ENCODE peak calls at places on chromosomes 11 and 22, in ten cellular contexts. N, V, O, K, S, U, L, Y, T and C are unnamed samples.

GRCh38 chr11:105935791-105936190 is 86.2 kb downstream of the MSANTD4 start:
- DNase-seq in N (no peak), V (no peak), O (no peak), K (no peak), S (no peak), U (peak; percentile 77), L (no peak), Y (no peak), T (peak; percentile 8), C (no peak)

GRCh38 chr22:47098554-47098953 is 336.1 kb downstream of the TBC1D22A start:
- DNase-seq in N (no peak), V (no peak), O (no peak), K (no peak), S (no peak), U (no peak), L (no peak), Y (no peak), T (no peak), C (no peak)

GRCh38 chr11:115084191-115084590 is 405.9 kb downstream of the NXPE2 start:
- DNase-seq in N (no peak), V (no peak), O (no peak), K (no peak), S (no peak), U (no peak), L (no peak), Y (no peak), T (no peak), C (no peak)

GRCh38 chr11:23990346-23990745 is 506.5 kb upstream of the LUZP2 start:
- DNase-seq in N (no peak), V (no peak), O (no peak), K (no peak), S (no peak), U (no peak), L (peak; percentile 30), Y (no peak), T (no peak), C (no peak)

GRCh38 chr11:76789443-76789719 is 6.2 kb downstream of the TSKU start:
- DNase-seq in N (no peak), V (no peak), O (no peak), K (no peak), S (no peak), U (no peak), L (no peak), Y (no peak), T (no peak), C (no peak)

GRCh38 chr11:64120951-64121569 is 44.9 kb downstream of the MACROD1 start:
- DNase-seq in N (no peak), V (no peak), O (no peak), K (no peak), S (no peak), U (no peak), L (peak; percentile 29), Y (no peak), T (no peak), C (no peak)

GRCh38 chr11:96237759-96238158 is 105.2 kb downstream of the MAML2 start:
- DNase-seq in N (no peak), V (no peak), O (no peak), K (no peak), S (no peak), U (no peak), L (no peak), Y (no peak), T (no peak), C (no peak)

GRCh38 chr11:69943066-69943465 is 123.8 kb upstream of the FGF3 start:
- DNase-seq in N (no peak), V (no peak), O (no peak), K (no peak), S (no peak), U (no peak), L (no peak), Y (no peak), T (no peak), C (no peak)

GRCh38 chr22:49440931-49441330 is 386.7 kb downstream of the BRD1 start:
- DNase-seq in N (no peak), V (no peak), O (no peak), K (no peak), S (no peak), U (no peak), L (no peak), Y (no peak), T (no peak), C (no peak)

GRCh38 chr11:33461726-33462125 is 204.5 kb downstream of the HIPK3 start:
- DNase-seq in N (no peak), V (no peak), O (no peak), K (no peak), S (no peak), U (no peak), L (no peak), Y (no peak), T (no peak), C (no peak)

GRCh38 chr22:46763051-46763705 is 728 bp downstream of the TBC1D22A start:
- DNase-seq in N (peak; percentile 23), V (peak; percentile 88), O (no peak), K (no peak), S (no peak), U (no peak), L (peak; percentile 8), Y (peak; percentile 42), T (peak; percentile 38), C (peak; percentile 85)

GRCh38 chr11:22340803-22341581 is 2.8 kb downstream of the SLC17A6 start:
- DNase-seq in N (no peak), V (no peak), O (no peak), K (no peak), S (peak; percentile 73), U (no peak), L (no peak), Y (no peak), T (no peak), C (no peak)

GRCh38 chr22:19929586-19930302 is 11.8 kb upstream of the COMT start:
- DNase-seq in N (no peak), V (no peak), O (no peak), K (no peak), S (no peak), U (no peak), L (no peak), Y (no peak), T (peak; percentile 93), C (no peak)

GRCh38 chr11:78560826-78561484 is 13.7 kb downstream of the NARS2 start:
- DNase-seq in N (no peak), V (no peak), O (no peak), K (no peak), S (no peak), U (no peak), L (peak; percentile 43), Y (no peak), T (no peak), C (no peak)

GRCh38 chr22:50191041-50191740 is 5.5 kb downstream of the TRABD start:
- DNase-seq in N (peak; percentile 67), V (peak; percentile 64), O (no peak), K (peak; percentile 52), S (no peak), U (no peak), L (no peak), Y (peak; percentile 91), T (no peak), C (peak; percentile 86)

GRCh38 chr11:1864831-1865665 is 12.2 kb downstream of the LSP1 start:
- DNase-seq in N (no peak), V (no peak), O (no peak), K (no peak), S (no peak), U (peak; percentile 35), L (no peak), Y (no peak), T (no peak), C (no peak)

GRCh38 chr11:102791271-102792036 is 6.5 kb downstream of the MMP1 start:
- DNase-seq in N (no peak), V (no peak), O (no peak), K (no peak), S (no peak), U (no peak), L (no peak), Y (no peak), T (no peak), C (no peak)

GRCh38 chr11:118623291-118623655 is 15.9 kb downstream of the PHLDB1 start:
- DNase-seq in N (no peak), V (no peak), O (no peak), K (no peak), S (no peak), U (peak; percentile 72), L (no peak), Y (no peak), T (no peak), C (no peak)

GRCh38 chr11:71120346-71120963 is 131.9 kb downstream of the SHANK2 start:
- DNase-seq in N (no peak), V (no peak), O (no peak), K (no peak), S (peak; percentile 87), U (no peak), L (peak; percentile 6), Y (no peak), T (no peak), C (no peak)

GRCh38 chr22:44462246-44463015 is 35.6 kb downstream of the RTL6 start:
- DNase-seq in N (no peak), V (no peak), O (no peak), K (no peak), S (no peak), U (no peak), L (no peak), Y (no peak), T (no peak), C (no peak)

GRCh38 chr11:130213143-130213978 is 53.8 kb downstream of the ST14 start:
- DNase-seq in N (peak; percentile 58), V (peak; percentile 84), O (peak; percentile 54), K (peak; percentile 70), S (peak; percentile 82), U (peak; percentile 30), L (peak; percentile 9), Y (peak; percentile 45), T (peak; percentile 50), C (peak; percentile 86)

GRCh38 chr11:128956401-128957203 is 13.9 kb upstream of the TP53AIP1 start:
- DNase-seq in N (no peak), V (peak; percentile 42), O (no peak), K (no peak), S (no peak), U (peak; percentile 74), L (peak; percentile 82), Y (no peak), T (peak; percentile 16), C (peak; percentile 58)

GRCh38 chr11:61611309-61611708 is 30.4 kb upstream of the SYT7 start:
- DNase-seq in N (no peak), V (no peak), O (no peak), K (no peak), S (no peak), U (no peak), L (no peak), Y (no peak), T (no peak), C (no peak)

GRCh38 chr22:33035276-33035863 is 22.8 kb downstream of the SYN3 start:
- DNase-seq in N (no peak), V (no peak), O (no peak), K (no peak), S (peak; percentile 23), U (no peak), L (no peak), Y (no peak), T (no peak), C (no peak)

GRCh38 chr11:4683020-4683419 is 14.6 kb downstream of the OR51E2 start:
- DNase-seq in N (no peak), V (no peak), O (no peak), K (no peak), S (no peak), U (no peak), L (no peak), Y (no peak), T (no peak), C (no peak)

GRCh38 chr11:123054301-123055065 is 7.5 kb downstream of the HSPA8 start:
- DNase-seq in N (no peak), V (peak; percentile 63), O (no peak), K (no peak), S (peak; percentile 42), U (peak; percentile 69), L (peak; percentile 78), Y (peak; percentile 60), T (peak; percentile 75), C (peak; percentile 63)

GRCh38 chr11:132683602-132684001 is 848.7 kb downstream of the OPCML start:
- DNase-seq in N (no peak), V (no peak), O (no peak), K (no peak), S (no peak), U (no peak), L (no peak), Y (no peak), T (no peak), C (no peak)

GRCh38 chr11:32379714-32380113 is 55.6 kb downstream of the WT1 start:
- DNase-seq in N (no peak), V (no peak), O (no peak), K (no peak), S (no peak), U (no peak), L (no peak), Y (no peak), T (no peak), C (no peak)